ENCODE peak calls at places on chromosomes 4 and X, in four cellular contexts. One of them, this sample, is unnamed.

GRCh38 chr4:121740796-121741409 is 24.1 kb downstream of the SMIM43 start:
- DNase-seq in transverse colon: no peak
- DNase-seq in GM12878: no peak
- DNase-seq in suprapubic skin: no peak
- DNase-seq in this sample: peak

GRCh38 chr4:139053909-139054308 is 38.3 kb downstream of the NOCT start:
- DNase-seq in transverse colon: no peak
- DNase-seq in GM12878: no peak
- DNase-seq in suprapubic skin: no peak
- DNase-seq in this sample: no peak

GRCh38 chrX:20593836-20594235 is 327.1 kb upstream of the RPS6KA3 start:
- DNase-seq in transverse colon: no peak
- DNase-seq in GM12878: no peak
- DNase-seq in suprapubic skin: no peak
- DNase-seq in this sample: no peak

GRCh38 chrX:65463550-65463949 is 71.0 kb downstream of the LAS1L start:
- DNase-seq in transverse colon: no peak
- DNase-seq in GM12878: no peak
- DNase-seq in suprapubic skin: no peak
- DNase-seq in this sample: no peak

GRCh38 chrX:27254663-27255062 is 208.5 kb downstream of the PPP4R3C start:
- DNase-seq in transverse colon: no peak
- DNase-seq in GM12878: no peak
- DNase-seq in suprapubic skin: no peak
- DNase-seq in this sample: no peak

GRCh38 chr4:168257663-168258235 is 60.8 kb downstream of the DDX60 start:
- DNase-seq in transverse colon: no peak
- DNase-seq in GM12878: no peak
- DNase-seq in suprapubic skin: no peak
- DNase-seq in this sample: no peak

GRCh38 chrX:38099688-38100087 is 93.3 kb downstream of the SYTL5 start:
- DNase-seq in transverse colon: no peak
- DNase-seq in GM12878: no peak
- DNase-seq in suprapubic skin: no peak
- DNase-seq in this sample: no peak

GRCh38 chr4:160848901-160849735 is 1314.7 kb downstream of the FSTL5 start:
- DNase-seq in transverse colon: no peak
- DNase-seq in GM12878: no peak
- DNase-seq in suprapubic skin: no peak
- DNase-seq in this sample: no peak

GRCh38 chrX:17710836-17711235 is 26.5 kb upstream of the SCML1 start:
- DNase-seq in transverse colon: no peak
- DNase-seq in GM12878: no peak
- DNase-seq in suprapubic skin: no peak
- DNase-seq in this sample: no peak

GRCh38 chr4:152983774-152984411 is 47.8 kb downstream of the FHDC1 start:
- DNase-seq in transverse colon: no peak
- DNase-seq in GM12878: no peak
- DNase-seq in suprapubic skin: no peak
- DNase-seq in this sample: no peak

GRCh38 chr4:139841464-139842195 is 176.0 kb downstream of the MGST2 start:
- DNase-seq in transverse colon: peak
- DNase-seq in GM12878: no peak
- DNase-seq in suprapubic skin: no peak
- DNase-seq in this sample: no peak

GRCh38 chrX:16487620-16488380 is 162.2 kb upstream of the S100G start:
- DNase-seq in transverse colon: no peak
- DNase-seq in GM12878: no peak
- DNase-seq in suprapubic skin: no peak
- DNase-seq in this sample: no peak

GRCh38 chr4:169810325-169811323 is 52.9 kb upstream of the HPF1 start:
- DNase-seq in transverse colon: peak
- DNase-seq in GM12878: peak
- DNase-seq in suprapubic skin: no peak
- DNase-seq in this sample: no peak

GRCh38 chrX:41118156-41118555 is 32.9 kb downstream of the USP9X start:
- DNase-seq in transverse colon: no peak
- DNase-seq in GM12878: no peak
- DNase-seq in suprapubic skin: no peak
- DNase-seq in this sample: no peak

GRCh38 chrX:120015145-120016067 is 62.1 kb downstream of the RHOXF2B start:
- DNase-seq in transverse colon: no peak
- DNase-seq in GM12878: no peak
- DNase-seq in suprapubic skin: no peak
- DNase-seq in this sample: peak

GRCh38 chr4:105145059-105145912 is 1.4 kb upstream of the TET2 start:
- DNase-seq in transverse colon: no peak
- DNase-seq in GM12878: no peak
- DNase-seq in suprapubic skin: no peak
- DNase-seq in this sample: no peak

GRCh38 chrX:3075959-3076358 is 34.7 kb downstream of the ARSF start:
- DNase-seq in transverse colon: no peak
- DNase-seq in GM12878: no peak
- DNase-seq in suprapubic skin: no peak
- DNase-seq in this sample: no peak

DNA sequence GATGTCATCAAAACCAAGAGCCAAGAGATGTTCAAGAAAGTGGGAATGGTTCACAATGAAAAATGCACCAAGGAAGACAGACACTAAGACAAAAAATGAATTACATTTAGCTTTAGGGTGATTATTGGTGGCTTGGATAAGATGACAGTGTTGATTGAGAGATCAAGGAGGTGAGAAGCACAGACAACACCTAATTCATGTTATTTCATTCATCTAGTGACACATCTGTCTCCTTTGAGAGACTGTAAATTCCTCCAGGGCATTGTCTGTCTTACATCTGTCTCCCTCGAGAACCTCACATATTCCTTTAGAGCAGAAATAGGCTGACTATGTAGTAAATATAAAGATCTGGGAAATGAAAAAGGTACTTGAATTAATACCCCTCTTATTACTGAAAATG is 94.2 kb upstream of the SMIM31 start:
- DNase-seq in transverse colon: no peak
- DNase-seq in GM12878: no peak
- DNase-seq in suprapubic skin: no peak
- DNase-seq in this sample: no peak
- TF ChIP-seq EP300 in transverse colon: no peak
- TF ChIP-seq EP300 in GM12878: no peak
- TF ChIP-seq EP300 in suprapubic skin: no peak
- TF ChIP-seq EP300 in this sample: no peak

GRCh38 chr4:74374128-74374527 is 9.2 kb downstream of the EREG start:
- DNase-seq in transverse colon: no peak
- DNase-seq in GM12878: no peak
- DNase-seq in suprapubic skin: no peak
- DNase-seq in this sample: no peak
- TF ChIP-seq CTCF in transverse colon: no peak
- TF ChIP-seq CTCF in GM12878: no peak
- TF ChIP-seq CTCF in suprapubic skin: no peak
- TF ChIP-seq CTCF in this sample: no peak

GRCh38 chr4:57607616-57608150 is 497.5 kb upstream of the IGFBP7 start:
- DNase-seq in transverse colon: no peak
- DNase-seq in GM12878: no peak
- DNase-seq in suprapubic skin: no peak
- DNase-seq in this sample: no peak

GRCh38 chr4:57605374-57605773 is 495.2 kb upstream of the IGFBP7 start:
- DNase-seq in transverse colon: no peak
- DNase-seq in GM12878: no peak
- DNase-seq in suprapubic skin: no peak
- DNase-seq in this sample: no peak

GRCh38 chr4:57602133-57602532 is 491.9 kb upstream of the IGFBP7 start:
- DNase-seq in transverse colon: no peak
- DNase-seq in GM12878: no peak
- DNase-seq in suprapubic skin: no peak
- DNase-seq in this sample: no peak
- TF ChIP-seq POLR2AphosphoS5 in transverse colon: no peak
- TF ChIP-seq POLR2AphosphoS5 in GM12878: no peak
- TF ChIP-seq POLR2AphosphoS5 in suprapubic skin: no peak
- TF ChIP-seq POLR2AphosphoS5 in this sample: no peak

DNA sequence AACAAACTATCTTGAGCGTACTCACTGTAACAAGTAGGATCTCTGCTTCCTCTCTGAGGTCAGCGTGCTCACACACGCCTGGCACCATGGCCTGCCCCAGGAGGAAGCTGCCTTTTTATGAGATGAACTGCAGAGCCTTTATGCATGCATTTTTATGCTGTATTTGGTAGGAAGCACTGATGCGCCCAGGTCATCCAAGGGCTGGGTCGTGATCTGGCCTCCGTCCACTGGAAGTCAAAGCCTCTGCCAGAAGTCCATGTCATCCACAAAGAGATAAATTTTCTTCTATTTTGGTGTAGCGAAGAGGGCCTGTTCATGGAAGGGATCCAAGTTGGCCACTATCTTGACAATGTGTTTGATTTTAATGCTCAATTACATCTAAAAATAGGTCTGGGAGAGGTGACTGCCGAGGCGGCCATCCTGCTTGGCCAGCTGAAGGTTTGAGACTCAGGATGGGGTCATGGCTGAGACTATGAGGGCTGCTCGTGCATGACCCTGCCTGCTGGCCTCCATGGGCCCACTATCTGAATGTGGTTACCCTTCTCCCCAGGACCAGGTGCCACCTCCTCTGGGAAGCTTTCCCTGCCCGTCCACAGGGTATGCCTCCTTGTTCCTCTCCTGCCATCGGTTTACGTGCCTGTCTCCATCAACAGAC is 50.3 kb downstream of the HTRA3 start:
- DNase-seq in transverse colon: peak
- DNase-seq in GM12878: no peak
- DNase-seq in suprapubic skin: peak
- DNase-seq in this sample: no peak
- TF ChIP-seq EP300 in transverse colon: peak
- TF ChIP-seq EP300 in GM12878: no peak
- TF ChIP-seq EP300 in suprapubic skin: no peak
- TF ChIP-seq EP300 in this sample: no peak

GRCh38 chrX:132634521-132634920 is 145.7 kb upstream of the MBNL3 start:
- DNase-seq in transverse colon: no peak
- DNase-seq in GM12878: no peak
- DNase-seq in suprapubic skin: no peak
- DNase-seq in this sample: no peak

GRCh38 chrX:132636080-132636479 is 147.2 kb upstream of the MBNL3 start:
- DNase-seq in transverse colon: no peak
- DNase-seq in GM12878: no peak
- DNase-seq in suprapubic skin: no peak
- DNase-seq in this sample: no peak

DNA sequence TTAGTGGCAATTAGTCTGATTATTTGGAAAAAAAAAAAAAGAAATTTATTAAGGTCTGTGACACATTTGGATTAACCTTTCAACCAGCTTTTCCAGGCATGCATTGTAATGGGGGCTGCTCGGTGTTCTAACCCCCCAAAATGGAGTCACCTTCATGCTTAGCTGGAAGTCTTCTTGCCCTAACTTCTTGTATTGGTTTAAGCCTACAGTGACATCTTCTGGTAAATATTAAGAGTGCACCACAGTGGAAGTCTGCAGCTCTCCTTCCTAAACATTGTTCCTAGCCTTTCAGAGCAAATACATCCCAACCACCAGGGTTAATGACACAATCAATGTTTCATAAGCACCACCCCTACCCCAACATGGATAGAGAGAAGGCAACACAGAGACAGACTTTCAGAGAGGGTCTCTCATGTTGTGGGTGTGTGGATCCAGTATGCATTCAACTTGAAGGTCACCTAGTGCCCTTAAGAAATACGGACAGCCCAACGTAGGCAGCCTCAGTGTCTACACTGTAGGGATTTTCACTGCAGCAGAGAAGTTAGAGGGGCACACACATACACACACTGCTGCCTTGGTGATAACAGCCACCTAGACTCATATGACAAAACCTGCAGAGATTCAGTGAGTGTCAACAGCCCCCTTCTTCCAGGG is 142.9 kb upstream of the MBNL3 start:
- DNase-seq in transverse colon: no peak
- DNase-seq in GM12878: no peak
- DNase-seq in suprapubic skin: no peak
- DNase-seq in this sample: no peak
- TF ChIP-seq CTCF in transverse colon: peak
- TF ChIP-seq CTCF in GM12878: peak
- TF ChIP-seq CTCF in suprapubic skin: peak
- TF ChIP-seq CTCF in this sample: peak

DNA sequence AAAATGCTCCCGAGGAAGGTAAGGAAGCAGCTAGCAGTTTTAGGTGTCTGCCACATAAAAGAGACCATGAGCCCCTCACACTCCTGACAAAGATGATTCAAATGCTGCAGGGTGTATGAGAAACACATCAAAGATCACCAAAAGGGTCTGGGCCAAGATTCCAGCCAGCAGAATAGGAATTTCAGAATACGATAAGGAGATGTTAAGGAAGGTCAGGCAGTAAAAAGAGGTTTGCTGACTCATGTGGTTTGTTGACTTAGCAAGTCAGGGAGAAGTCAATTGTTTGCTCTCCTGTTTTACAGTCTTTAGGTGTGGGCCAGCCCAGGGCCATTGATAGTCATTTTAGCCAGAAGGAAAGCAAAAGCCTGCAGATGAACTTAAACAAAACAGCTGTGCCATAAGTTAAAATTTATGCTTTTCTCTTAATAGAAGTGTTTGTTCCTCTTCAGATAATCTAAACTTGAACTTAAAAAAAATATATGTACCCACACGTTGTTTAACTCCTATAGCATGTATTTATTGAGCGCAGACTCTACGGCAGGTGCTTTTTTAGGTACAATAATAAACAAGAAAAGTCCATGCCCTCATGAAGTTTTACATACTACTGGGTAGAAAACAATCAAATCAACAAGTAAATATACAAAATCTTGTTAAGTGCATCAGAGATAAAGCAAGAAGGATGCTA is 115.6 kb downstream of the CAMK2D start:
- DNase-seq in transverse colon: peak
- DNase-seq in GM12878: no peak
- DNase-seq in suprapubic skin: no peak
- DNase-seq in this sample: peak
- TF ChIP-seq POLR2AphosphoS5 in transverse colon: peak
- TF ChIP-seq POLR2AphosphoS5 in GM12878: no peak
- TF ChIP-seq POLR2AphosphoS5 in suprapubic skin: no peak
- TF ChIP-seq POLR2AphosphoS5 in this sample: no peak

DNA sequence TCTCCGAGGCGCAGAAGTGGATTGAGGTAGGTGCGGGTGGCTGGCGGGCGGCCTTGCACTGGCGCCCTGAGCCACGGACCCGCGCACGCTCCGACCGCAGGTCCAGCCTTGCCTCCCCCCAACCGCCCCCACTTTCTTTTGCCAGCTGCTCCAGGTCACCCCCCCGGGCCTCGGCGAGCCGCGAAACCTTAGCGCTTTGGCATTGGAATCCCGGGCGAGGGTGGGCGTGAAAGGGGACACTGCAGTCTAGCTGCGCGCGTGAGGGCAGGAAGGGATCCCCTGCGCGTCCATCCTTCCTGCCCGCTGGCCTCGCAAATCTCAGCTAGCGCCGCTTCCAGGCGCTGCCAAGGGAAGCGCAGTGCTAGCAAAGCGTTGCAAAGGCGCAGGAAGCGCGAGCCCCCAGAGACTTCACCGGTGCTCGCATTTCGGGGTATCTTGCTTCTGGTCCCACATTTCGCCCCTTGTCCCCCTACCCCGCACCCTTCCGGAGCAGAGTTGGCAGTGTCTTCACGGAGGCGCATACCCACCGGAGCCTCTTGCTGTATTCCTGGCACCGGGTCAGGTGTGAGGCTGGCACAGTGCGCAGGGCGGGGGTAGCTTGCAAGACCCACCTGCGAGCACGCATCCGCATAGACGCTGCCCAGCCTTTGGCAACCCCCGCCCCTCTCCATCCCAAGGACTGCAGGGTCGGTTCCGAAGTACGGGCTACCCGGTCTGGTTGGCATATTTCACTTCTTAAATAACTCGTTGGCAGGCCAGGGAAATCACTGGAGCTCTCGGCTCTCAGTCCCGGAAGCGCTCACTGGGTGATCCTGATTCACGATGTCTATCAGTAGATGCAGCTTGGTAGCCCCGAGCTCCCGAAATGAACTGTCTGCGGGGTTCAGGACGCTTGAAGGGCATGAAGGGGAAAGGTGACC is 104.4 kb downstream of the UCHL1 start:
- DNase-seq in transverse colon: peak
- DNase-seq in GM12878: no peak
- DNase-seq in suprapubic skin: peak
- DNase-seq in this sample: peak
- TF ChIP-seq EP300 in transverse colon: no peak
- TF ChIP-seq EP300 in GM12878: no peak
- TF ChIP-seq EP300 in suprapubic skin: no peak
- TF ChIP-seq EP300 in this sample: no peak

This sample was measured in upper lobe of left lung.